ENCODE peak calls at places on chromosomes 5 and 9, in seven cellular contexts. G is fibroblast of pulmonary artery, H is cardiac muscle cell, Y is BJ, V is brain microvascular endothelial cell, A is NB4, J is GM20000. E is an unnamed sample.

GRCh38 chr9:94980947-94981632 is 254.6 kb downstream of the AOPEP start:
- DNase-seq in J (no peak), V (no peak), A (no peak), Y (no peak), H (no peak), G (no peak), E (no peak)

GRCh38 chr9:109109962-109110325 is 9.8 kb downstream of the TMEM245 start:
- DNase-seq in V (no peak), J (no peak), A (no peak), G (peak; percentile 28), H (peak; percentile 54), Y (no peak), E (no peak)

GRCh38 chr5:133618141-133618540 is 5.8 kb upstream of the FSTL4 start:
- DNase-seq in G (no peak), J (no peak), V (no peak), A (no peak), Y (no peak), H (no peak), E (no peak)

GRCh38 chr5:42718591-42718990 is 38.0 kb upstream of the CCDC152 start:
- DNase-seq in H (no peak), V (peak; percentile 70), G (peak; percentile 10), J (no peak), Y (no peak), A (peak; percentile 14), E (no peak)

GRCh38 chr9:69204869-69205268 is 30.8 kb downstream of the TJP2 start:
- DNase-seq in Y (no peak), V (peak; percentile 29), H (no peak), A (no peak), G (peak; percentile 75), J (no peak), E (no peak)

GRCh38 chr5:17314907-17315471 is 97.6 kb downstream of the BASP1 start:
- DNase-seq in J (peak; percentile 41), H (no peak), G (peak; percentile 14), V (no peak), Y (no peak), A (peak; percentile 45), E (peak; percentile 46)

GRCh38 chr5:57311921-57312320 is 138.1 kb downstream of the GPBP1 start:
- DNase-seq in V (no peak), Y (no peak), A (no peak), H (no peak), G (no peak), J (no peak), E (no peak)

GRCh38 chr5:180644129-180644824 is 5.1 kb downstream of the FLT4 start:
- DNase-seq in Y (no peak), G (no peak), V (no peak), H (no peak), A (no peak), J (no peak), E (no peak)

GRCh38 chr5:133952729-133953567 is 15.5 kb downstream of the C5orf15 start:
- DNase-seq in V (peak; percentile 95), A (peak; percentile 11), G (peak; percentile 97), H (no peak), J (no peak), Y (peak; percentile 88), E (no peak)

GRCh38 chr9:8261737-8262136 is 462.2 kb upstream of the DMAC1 start:
- DNase-seq in V (no peak), H (no peak), J (no peak), A (peak; percentile 38), Y (no peak), G (no peak), E (no peak)

GRCh38 chr5:140806834-140807775 is at the start of gene PCDHA4:
- DNase-seq in V (no peak), G (peak; percentile 6), A (peak; percentile 31), Y (no peak), J (no peak), H (peak; percentile 67), E (no peak)

GRCh38 chr5:58582411-58583393 is at the start of gene RAB3C:
- DNase-seq in H (peak; percentile 95), Y (peak; percentile 73), V (peak; percentile 93), G (peak; percentile 94), J (peak; percentile 88), A (peak; percentile 96), E (peak; percentile 85)

GRCh38 chr5:98933446-98934072 is 4.8 kb upstream of the CHD1 start:
- DNase-seq in J (peak; percentile 48), G (no peak), Y (no peak), A (peak; percentile 82), H (no peak), V (no peak), E (peak; percentile 39)

GRCh38 chr5:43020294-43020711 is 19.8 kb downstream of the ANXA2R start:
- DNase-seq in Y (no peak), H (no peak), G (no peak), A (peak; percentile 73), J (no peak), V (no peak), E (no peak)

GRCh38 chr9:78985084-78985738 is 586.6 kb upstream of the TLE4 start:
- DNase-seq in H (no peak), J (no peak), V (no peak), G (no peak), A (no peak), Y (no peak), E (no peak)

GRCh38 chr5:173772407-173773059 is 115.6 kb upstream of the CPEB4 start:
- DNase-seq in V (no peak), H (no peak), Y (no peak), G (peak; percentile 53), J (no peak), A (peak; percentile 30), E (no peak)

GRCh38 chr5:119356384-119357188 is 767 bp downstream of the TNFAIP8 start:
- DNase-seq in H (no peak), J (no peak), G (no peak), Y (no peak), A (peak; percentile 66), V (no peak), E (peak; percentile 52)

GRCh38 chr9:36297798-36298197 is 39.5 kb upstream of the GNE start:
- DNase-seq in H (no peak), V (no peak), J (no peak), A (no peak), Y (no peak), G (no peak), E (no peak)

GRCh38 chr5:59125961-59126360 is 543.1 kb downstream of the RAB3C start:
- DNase-seq in Y (no peak), A (no peak), J (no peak), V (no peak), G (no peak), H (no peak), E (no peak)

GRCh38 chr5:28404363-28405071 is 1366.1 kb upstream of the CDH9 start:
- DNase-seq in J (no peak), H (no peak), V (no peak), G (no peak), Y (no peak), A (no peak), E (no peak)

GRCh38 chr5:72849546-72849945 is 33.1 kb downstream of the TNPO1 start:
- DNase-seq in H (no peak), V (no peak), A (no peak), G (no peak), Y (no peak), J (no peak), E (no peak)

DNA sequence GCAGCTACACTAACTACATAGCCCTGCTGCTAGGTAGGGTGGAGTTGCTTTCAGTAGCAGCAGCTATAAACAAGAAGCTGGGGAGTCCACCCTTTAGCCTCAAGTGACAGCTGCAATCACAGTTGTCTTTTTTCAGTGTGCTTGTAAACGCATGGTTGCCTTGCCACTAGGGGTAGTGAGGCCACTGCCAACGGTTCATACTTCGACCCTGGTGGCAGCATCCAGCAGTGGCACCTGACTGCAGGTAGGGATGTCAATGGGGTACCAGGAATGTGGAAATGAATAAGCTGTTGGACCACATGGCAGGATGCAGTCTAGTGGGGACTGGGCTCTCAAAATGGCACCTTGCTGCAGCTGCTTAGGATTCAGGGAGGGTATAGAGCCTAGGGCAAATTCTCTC is 367.2 kb downstream of the RASEF start:
- DNase-seq in H (no peak), A (no peak), V (no peak), J (no peak), G (no peak), Y (no peak), E (no peak)
- TF ChIP-seq CTCF in H (no peak), A (no peak), V (no peak), J (no peak), G (no peak), Y (no peak), E (no peak)

GRCh38 chr5:79535477-79536192 is 21.7 kb upstream of the HOMER1 start:
- DNase-seq in A (no peak), G (no peak), H (no peak), V (no peak), Y (no peak), J (no peak), E (no peak)

GRCh38 chr5:79540939-79541338 is 27.0 kb upstream of the HOMER1 start:
- DNase-seq in H (no peak), J (no peak), G (no peak), V (no peak), Y (no peak), A (no peak), E (no peak)

GRCh38 chr5:79536193-79536906 is 22.4 kb upstream of the HOMER1 start:
- DNase-seq in V (no peak), G (no peak), Y (no peak), H (peak; percentile 37), A (no peak), J (no peak), E (no peak)
- TF ChIP-seq CTCF in V (no peak), G (no peak), Y (no peak), H (no peak), A (no peak), J (no peak), E (no peak)

GRCh38 chr5:178199581-178200434 is 4.5 kb upstream of the HNRNPAB start:
- DNase-seq in A (no peak), V (no peak), Y (no peak), G (no peak), J (no peak), H (no peak), E (no peak)

GRCh38 chr5:178196413-178196812 is 7.9 kb upstream of the HNRNPAB start:
- DNase-seq in G (no peak), H (no peak), V (no peak), J (no peak), Y (no peak), A (no peak), E (no peak)

GRCh38 chr5:178198706-178199105 is 5.6 kb upstream of the HNRNPAB start:
- DNase-seq in V (no peak), A (no peak), Y (no peak), G (no peak), J (no peak), H (no peak), E (no peak)

GRCh38 chr5:178194026-178194425 is 6.9 kb upstream of the GMCL2 start:
- DNase-seq in Y (no peak), A (peak; percentile 88), V (no peak), H (no peak), J (no peak), G (no peak), E (no peak)

DNA sequence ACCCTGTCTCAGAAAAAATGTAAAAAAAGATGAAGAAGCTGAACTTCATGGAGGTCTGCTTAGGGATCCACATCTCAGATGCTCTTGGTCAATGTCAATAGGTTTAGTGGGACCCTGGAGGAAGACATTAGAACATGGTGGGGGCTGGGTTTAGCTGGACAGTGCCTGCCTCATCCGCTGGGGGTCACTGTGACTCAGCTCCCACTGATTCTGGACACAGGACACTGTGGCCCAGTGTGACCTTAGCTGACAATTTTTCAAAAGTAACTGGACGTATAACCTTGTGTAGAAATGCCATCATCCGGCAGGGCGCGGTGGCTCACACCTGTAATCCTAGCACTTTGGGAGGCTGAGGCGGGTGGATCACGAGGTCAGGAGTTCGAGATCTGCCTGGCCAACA is 7.3 kb upstream of the HNRNPAB start:
- DNase-seq in H (no peak), Y (no peak), V (no peak), G (no peak), J (peak; percentile 32), A (no peak), E (no peak)
- TF ChIP-seq CTCF in H (peak; percentile 47), Y (peak; percentile 46), V (peak; percentile 58), G (peak; percentile 33), J (peak; percentile 45), A (peak; percentile 73), E (peak; percentile 53)

GRCh38 chr5:115374057-115374775 is 77.8 kb upstream of the CCDC112 start:
- DNase-seq in Y (no peak), H (no peak), V (no peak), J (no peak), A (no peak), G (no peak), E (no peak)
- TF ChIP-seq CTCF in Y (no peak), H (no peak), V (peak; percentile 37), J (no peak), A (no peak), G (no peak), E (no peak)